ENCODE peak calls at places on chromosomes 5 and 9, in eight cellular contexts. X, Y, O, U, Q, F, B and T are unnamed samples.

GRCh38 chr9:84054341-84055010 is 73.9 kb downstream of the RMI1 start:
- DNase-seq in O (no peak), F (no peak), Y (no peak), B (no peak), Q (no peak), U (no peak), X (no peak), T (no peak)

GRCh38 chr9:131067625-131068024 is 28.7 kb upstream of the AIF1L start:
- DNase-seq in F (no peak), Y (no peak), O (no peak), Q (no peak), X (no peak), U (no peak), B (no peak), T (no peak)

GRCh38 chr5:76816110-76816831 is 2.6 kb upstream of the F2RL1 start:
- DNase-seq in F (no peak), Q (peak), O (no peak), X (no peak), B (no peak), U (no peak), Y (no peak), T (no peak)

GRCh38 chr9:6938873-6939272 is 181.1 kb downstream of the KDM4C start:
- DNase-seq in X (no peak), Q (peak), F (peak), Y (no peak), B (no peak), O (no peak), U (no peak), T (no peak)

GRCh38 chr5:116573617-116574431 is 799 bp downstream of the SEMA6A start:
- DNase-seq in Q (peak), U (peak), B (no peak), F (no peak), Y (peak), X (peak), O (peak), T (no peak)

GRCh38 chr9:98142925-98143481 is 24.0 kb upstream of the TRIM14 start:
- DNase-seq in Q (no peak), U (no peak), F (no peak), X (no peak), O (no peak), B (no peak), Y (no peak), T (no peak)

GRCh38 chr5:56819027-56819881 is 3.9 kb downstream of the MAP3K1 start:
- DNase-seq in X (no peak), Q (no peak), U (no peak), F (no peak), B (no peak), O (no peak), Y (no peak), T (no peak)

GRCh38 chr9:117414220-117414905 is 494 bp downstream of the ASTN2 start:
- DNase-seq in Q (peak), U (peak), B (no peak), X (peak), F (no peak), O (peak), Y (no peak), T (no peak)

GRCh38 chr5:93158841-93159240 is 422.2 kb downstream of the NR2F1-AS1 start:
- DNase-seq in X (no peak), F (no peak), U (no peak), Q (peak), Y (no peak), B (no peak), O (no peak), T (no peak)

GRCh38 chr9:36407122-36407723 is 7.2 kb upstream of the RNF38 start:
- DNase-seq in U (peak), O (peak), X (no peak), B (peak), Y (peak), F (peak), Q (peak), T (peak)

GRCh38 chr5:7412369-7412768 is 16.4 kb downstream of the ADCY2 start:
- DNase-seq in X (no peak), B (no peak), O (no peak), U (no peak), F (no peak), Y (no peak), Q (no peak), T (no peak)

GRCh38 chr9:116151966-116152381 is 1.6 kb upstream of the PAPPA start:
- DNase-seq in Q (peak), Y (no peak), X (no peak), O (no peak), U (no peak), B (no peak), F (peak), T (no peak)

GRCh38 chr5:165981721-165982120 is 2309.7 kb upstream of the WWC1 start:
- DNase-seq in B (no peak), X (no peak), Q (no peak), U (no peak), F (no peak), Y (no peak), O (no peak), T (no peak)

GRCh38 chr9:74784506-74784905 is 103.2 kb downstream of the TRPM6 start:
- DNase-seq in F (no peak), Q (peak), U (no peak), X (no peak), Y (no peak), O (no peak), B (no peak), T (no peak)

GRCh38 chr9:131274674-131275331 is 1.5 kb downstream of the FAM78A start:
- DNase-seq in O (no peak), Y (no peak), U (no peak), B (no peak), Q (no peak), F (no peak), X (peak), T (no peak)

GRCh38 chr5:90802695-90803317 is 244.2 kb downstream of the ADGRV1 start:
- DNase-seq in B (no peak), Y (no peak), X (no peak), U (peak), Q (peak), F (peak), O (peak), T (peak)

GRCh38 chr5:132822650-132823480 is 7.6 kb downstream of the SHROOM1 start:
- DNase-seq in Q (no peak), X (peak), Y (peak), O (no peak), U (peak), B (no peak), F (no peak), T (no peak)